ENCODE peak calls at places on chromosomes 16 and 17, in seven cellular contexts. One of them, this sample, is unnamed.
A peak's percentile ranks its signal among the peaks of the same experiment; 100 is the strongest.

GRCh38 chr17:1003633-1003971 is 6.7 kb downstream of the TIMM22 start:
- DNase-seq in caudate nucleus: no peak
- DNase-seq in effector CD4-positive, alpha-beta T cell: no peak
- DNase-seq in NCI-H510A: no peak
- DNase-seq in GM04504: no peak
- DNase-seq in NCI-H1436: no peak
- DNase-seq in heart left ventricle: no peak
- DNase-seq in this sample: no peak

GRCh38 chr16:87780385-87780989 is 14.7 kb upstream of the KLHDC4 start:
- DNase-seq in caudate nucleus: no peak
- DNase-seq in effector CD4-positive, alpha-beta T cell: peak; percentile 23
- DNase-seq in NCI-H510A: no peak
- DNase-seq in GM04504: no peak
- DNase-seq in NCI-H1436: peak; percentile 71
- DNase-seq in heart left ventricle: peak; percentile 49
- DNase-seq in this sample: peak; percentile 35

GRCh38 chr17:44555056-44555455 is 2.2 kb upstream of the FZD2 start:
- DNase-seq in caudate nucleus: no peak
- DNase-seq in effector CD4-positive, alpha-beta T cell: no peak
- DNase-seq in NCI-H510A: no peak
- DNase-seq in GM04504: no peak
- DNase-seq in NCI-H1436: no peak
- DNase-seq in heart left ventricle: no peak
- DNase-seq in this sample: no peak

GRCh38 chr17:17808706-17809432 is 27.9 kb downstream of the SREBF1 start:
- DNase-seq in caudate nucleus: no peak
- DNase-seq in effector CD4-positive, alpha-beta T cell: no peak
- DNase-seq in NCI-H510A: no peak
- DNase-seq in GM04504: no peak
- DNase-seq in NCI-H1436: no peak
- DNase-seq in heart left ventricle: no peak
- DNase-seq in this sample: no peak

GRCh38 chr17:16427020-16427419 is 11.6 kb downstream of the TRPV2 start:
- DNase-seq in caudate nucleus: no peak
- DNase-seq in effector CD4-positive, alpha-beta T cell: no peak
- DNase-seq in NCI-H510A: no peak
- DNase-seq in GM04504: no peak
- DNase-seq in NCI-H1436: no peak
- DNase-seq in heart left ventricle: no peak
- DNase-seq in this sample: no peak

GRCh38 chr16:23435500-23435899 is 17.5 kb downstream of the COG7 start:
- DNase-seq in caudate nucleus: no peak
- DNase-seq in effector CD4-positive, alpha-beta T cell: peak; percentile 46
- DNase-seq in NCI-H510A: peak; percentile 32
- DNase-seq in GM04504: no peak
- DNase-seq in NCI-H1436: peak; percentile 54
- DNase-seq in heart left ventricle: peak; percentile 42
- DNase-seq in this sample: peak; percentile 60

GRCh38 chr17:66625321-66625767 is 209.6 kb upstream of the CACNG5 start:
- DNase-seq in caudate nucleus: no peak
- DNase-seq in effector CD4-positive, alpha-beta T cell: no peak
- DNase-seq in NCI-H510A: no peak
- DNase-seq in GM04504: no peak
- DNase-seq in NCI-H1436: peak; percentile 34
- DNase-seq in heart left ventricle: no peak
- DNase-seq in this sample: peak; percentile 51

GRCh38 chr17:73347355-73347754 is 35.6 kb upstream of the CDC42EP4 start:
- DNase-seq in caudate nucleus: no peak
- DNase-seq in effector CD4-positive, alpha-beta T cell: no peak
- DNase-seq in NCI-H510A: no peak
- DNase-seq in GM04504: no peak
- DNase-seq in NCI-H1436: no peak
- DNase-seq in heart left ventricle: no peak
- DNase-seq in this sample: no peak

GRCh38 chr17:16961792-16962191 is 10.1 kb downstream of the TNFRSF13B start:
- DNase-seq in caudate nucleus: no peak
- DNase-seq in effector CD4-positive, alpha-beta T cell: no peak
- DNase-seq in NCI-H510A: no peak
- DNase-seq in GM04504: no peak
- DNase-seq in NCI-H1436: no peak
- DNase-seq in heart left ventricle: no peak
- DNase-seq in this sample: no peak

GRCh38 chr16:50035468-50035992 is 10.5 kb downstream of the CNEP1R1 start:
- DNase-seq in caudate nucleus: no peak
- DNase-seq in effector CD4-positive, alpha-beta T cell: no peak
- DNase-seq in NCI-H510A: no peak
- DNase-seq in GM04504: no peak
- DNase-seq in NCI-H1436: no peak
- DNase-seq in heart left ventricle: no peak
- DNase-seq in this sample: no peak

GRCh38 chr16:81635336-81635947 is 143.6 kb upstream of the PLCG2 start:
- DNase-seq in caudate nucleus: no peak
- DNase-seq in effector CD4-positive, alpha-beta T cell: no peak
- DNase-seq in NCI-H510A: no peak
- DNase-seq in GM04504: no peak
- DNase-seq in NCI-H1436: no peak
- DNase-seq in heart left ventricle: no peak
- DNase-seq in this sample: no peak

GRCh38 chr17:9670596-9670995 is 25.3 kb downstream of the USP43 start:
- DNase-seq in caudate nucleus: no peak
- DNase-seq in effector CD4-positive, alpha-beta T cell: no peak
- DNase-seq in NCI-H510A: no peak
- DNase-seq in GM04504: no peak
- DNase-seq in NCI-H1436: no peak
- DNase-seq in heart left ventricle: no peak
- DNase-seq in this sample: no peak

This sample was measured in HCEC 1CT.